ENCODE peak calls at places on chromosomes 13 and 19, in ten cellular contexts. One of them, this sample, is unnamed.
A peak's percentile ranks its signal among the peaks of the same experiment; 100 is the strongest.

GRCh38 chr13:97492257-97492656 is 58.3 kb downstream of the RAP2A start:
- DNase-seq in astrocyte of the cerebellum: no peak
- DNase-seq in type B pancreatic cell: no peak
- DNase-seq in IMR-90: no peak
- DNase-seq in neural crest cell: no peak
- DNase-seq in mesothelial cell of epicardium: no peak
- DNase-seq in epithelial cell of esophagus: peak; percentile 42
- DNase-seq in left ventricle myocardium inferior: no peak
- DNase-seq in progenitor cell of endocrine pancreas: no peak
- DNase-seq in AG09309: no peak
- DNase-seq in this sample: no peak

GRCh38 chr19:2659856-2660432 is 42.5 kb downstream of the GNG7 start:
- DNase-seq in astrocyte of the cerebellum: no peak
- DNase-seq in progenitor cell of endocrine pancreas: no peak
- DNase-seq in type B pancreatic cell: no peak
- DNase-seq in epithelial cell of esophagus: no peak
- DNase-seq in IMR-90: no peak
- DNase-seq in neural crest cell: no peak
- DNase-seq in left ventricle myocardium inferior: no peak
- DNase-seq in mesothelial cell of epicardium: no peak
- DNase-seq in AG09309: no peak
- DNase-seq in this sample: peak; percentile 4

GRCh38 chr13:43355774-43356173 is 332.4 kb downstream of the DNAJC15 start:
- DNase-seq in IMR-90: no peak
- DNase-seq in mesothelial cell of epicardium: no peak
- DNase-seq in AG09309: no peak
- DNase-seq in left ventricle myocardium inferior: no peak
- DNase-seq in epithelial cell of esophagus: no peak
- DNase-seq in progenitor cell of endocrine pancreas: no peak
- DNase-seq in type B pancreatic cell: no peak
- DNase-seq in astrocyte of the cerebellum: no peak
- DNase-seq in neural crest cell: no peak
- DNase-seq in this sample: no peak

GRCh38 chr13:93244141-93244917 is 17.7 kb downstream of the GPC6 start:
- DNase-seq in mesothelial cell of epicardium: no peak
- DNase-seq in epithelial cell of esophagus: peak; percentile 33
- DNase-seq in type B pancreatic cell: no peak
- DNase-seq in neural crest cell: no peak
- DNase-seq in IMR-90: peak; percentile 67
- DNase-seq in left ventricle myocardium inferior: no peak
- DNase-seq in astrocyte of the cerebellum: no peak
- DNase-seq in progenitor cell of endocrine pancreas: no peak
- DNase-seq in AG09309: no peak
- DNase-seq in this sample: no peak

GRCh38 chr13:106464076-106464475 is 71.4 kb downstream of the EFNB2 start:
- DNase-seq in astrocyte of the cerebellum: peak; percentile 93
- DNase-seq in neural crest cell: no peak
- DNase-seq in progenitor cell of endocrine pancreas: no peak
- DNase-seq in epithelial cell of esophagus: no peak
- DNase-seq in type B pancreatic cell: no peak
- DNase-seq in left ventricle myocardium inferior: no peak
- DNase-seq in IMR-90: no peak
- DNase-seq in AG09309: peak; percentile 82
- DNase-seq in mesothelial cell of epicardium: no peak
- DNase-seq in this sample: no peak

GRCh38 chr19:16068696-16069259 is 7.5 kb upstream of the TPM4 start:
- DNase-seq in epithelial cell of esophagus: no peak
- DNase-seq in progenitor cell of endocrine pancreas: no peak
- DNase-seq in AG09309: no peak
- DNase-seq in type B pancreatic cell: no peak
- DNase-seq in IMR-90: no peak
- DNase-seq in neural crest cell: no peak
- DNase-seq in left ventricle myocardium inferior: no peak
- DNase-seq in astrocyte of the cerebellum: no peak
- DNase-seq in mesothelial cell of epicardium: no peak
- DNase-seq in this sample: no peak

GRCh38 chr13:110390572-110390971 is 83.5 kb downstream of the COL4A2 start:
- DNase-seq in AG09309: no peak
- DNase-seq in neural crest cell: no peak
- DNase-seq in left ventricle myocardium inferior: no peak
- DNase-seq in astrocyte of the cerebellum: no peak
- DNase-seq in IMR-90: peak; percentile 97
- DNase-seq in type B pancreatic cell: no peak
- DNase-seq in progenitor cell of endocrine pancreas: no peak
- DNase-seq in mesothelial cell of epicardium: no peak
- DNase-seq in epithelial cell of esophagus: peak; percentile 87
- DNase-seq in this sample: peak; percentile 97

GRCh38 chr19:55640043-55640576 is 692 bp upstream of the ZNF580 start:
- DNase-seq in AG09309: no peak
- DNase-seq in epithelial cell of esophagus: peak; percentile 81
- DNase-seq in left ventricle myocardium inferior: peak; percentile 65
- DNase-seq in neural crest cell: no peak
- DNase-seq in type B pancreatic cell: peak; percentile 71
- DNase-seq in astrocyte of the cerebellum: no peak
- DNase-seq in progenitor cell of endocrine pancreas: no peak
- DNase-seq in IMR-90: peak; percentile 68
- DNase-seq in mesothelial cell of epicardium: no peak
- DNase-seq in this sample: peak; percentile 41

GRCh38 chr13:37014609-37015008 is 14.0 kb downstream of the EXOSC8 start:
- DNase-seq in IMR-90: peak; percentile 72
- DNase-seq in AG09309: no peak
- DNase-seq in neural crest cell: no peak
- DNase-seq in mesothelial cell of epicardium: no peak
- DNase-seq in type B pancreatic cell: no peak
- DNase-seq in epithelial cell of esophagus: no peak
- DNase-seq in progenitor cell of endocrine pancreas: no peak
- DNase-seq in astrocyte of the cerebellum: no peak
- DNase-seq in left ventricle myocardium inferior: no peak
- DNase-seq in this sample: no peak

GRCh38 chr13:65613004-65613403 is 1617.1 kb downstream of the PCDH9 start:
- DNase-seq in mesothelial cell of epicardium: no peak
- DNase-seq in AG09309: no peak
- DNase-seq in neural crest cell: no peak
- DNase-seq in progenitor cell of endocrine pancreas: no peak
- DNase-seq in IMR-90: no peak
- DNase-seq in type B pancreatic cell: no peak
- DNase-seq in left ventricle myocardium inferior: no peak
- DNase-seq in epithelial cell of esophagus: peak; percentile 4
- DNase-seq in astrocyte of the cerebellum: no peak
- DNase-seq in this sample: no peak

GRCh38 chr13:69524459-69525155 is 583.0 kb upstream of the ATXN8OS start:
- DNase-seq in IMR-90: no peak
- DNase-seq in neural crest cell: no peak
- DNase-seq in progenitor cell of endocrine pancreas: no peak
- DNase-seq in type B pancreatic cell: no peak
- DNase-seq in astrocyte of the cerebellum: peak; percentile 1
- DNase-seq in epithelial cell of esophagus: peak; percentile 4
- DNase-seq in left ventricle myocardium inferior: no peak
- DNase-seq in mesothelial cell of epicardium: no peak
- DNase-seq in AG09309: no peak
- DNase-seq in this sample: no peak
- TF ChIP-seq CTCF in IMR-90: peak; percentile 13
- TF ChIP-seq CTCF in neural crest cell: peak; percentile 70
- TF ChIP-seq CTCF in progenitor cell of endocrine pancreas: peak; percentile 67
- TF ChIP-seq CTCF in type B pancreatic cell: peak; percentile 75
- TF ChIP-seq CTCF in astrocyte of the cerebellum: no peak
- TF ChIP-seq CTCF in epithelial cell of esophagus: peak; percentile 3
- TF ChIP-seq CTCF in left ventricle myocardium inferior: peak; percentile 11
- TF ChIP-seq CTCF in mesothelial cell of epicardium: peak; percentile 82
- TF ChIP-seq CTCF in AG09309: no peak
- TF ChIP-seq CTCF in this sample: peak; percentile 31

GRCh38 chr13:20186771-20187170 is 6.0 kb downstream of the GJB2 start:
- DNase-seq in AG09309: no peak
- DNase-seq in progenitor cell of endocrine pancreas: no peak
- DNase-seq in epithelial cell of esophagus: no peak
- DNase-seq in left ventricle myocardium inferior: no peak
- DNase-seq in mesothelial cell of epicardium: no peak
- DNase-seq in neural crest cell: no peak
- DNase-seq in IMR-90: no peak
- DNase-seq in astrocyte of the cerebellum: no peak
- DNase-seq in type B pancreatic cell: no peak
- DNase-seq in this sample: no peak

GRCh38 chr13:20181180-20181579 is 11.6 kb downstream of the GJB2 start:
- DNase-seq in epithelial cell of esophagus: no peak
- DNase-seq in AG09309: no peak
- DNase-seq in progenitor cell of endocrine pancreas: no peak
- DNase-seq in left ventricle myocardium inferior: no peak
- DNase-seq in neural crest cell: no peak
- DNase-seq in type B pancreatic cell: no peak
- DNase-seq in astrocyte of the cerebellum: no peak
- DNase-seq in IMR-90: no peak
- DNase-seq in mesothelial cell of epicardium: no peak
- DNase-seq in this sample: no peak

GRCh38 chr13:20178156-20178555 is 14.6 kb downstream of the GJB2 start:
- DNase-seq in type B pancreatic cell: no peak
- DNase-seq in progenitor cell of endocrine pancreas: no peak
- DNase-seq in neural crest cell: no peak
- DNase-seq in AG09309: no peak
- DNase-seq in IMR-90: no peak
- DNase-seq in epithelial cell of esophagus: peak; percentile 73
- DNase-seq in astrocyte of the cerebellum: no peak
- DNase-seq in left ventricle myocardium inferior: no peak
- DNase-seq in mesothelial cell of epicardium: no peak
- DNase-seq in this sample: no peak

GRCh38 chr13:20185657-20186056 is 7.1 kb downstream of the GJB2 start:
- DNase-seq in left ventricle myocardium inferior: no peak
- DNase-seq in epithelial cell of esophagus: no peak
- DNase-seq in neural crest cell: no peak
- DNase-seq in mesothelial cell of epicardium: no peak
- DNase-seq in IMR-90: no peak
- DNase-seq in progenitor cell of endocrine pancreas: no peak
- DNase-seq in AG09309: no peak
- DNase-seq in type B pancreatic cell: no peak
- DNase-seq in astrocyte of the cerebellum: no peak
- DNase-seq in this sample: no peak

GRCh38 chr13:20182231-20182846 is 10.4 kb downstream of the GJB2 start:
- DNase-seq in AG09309: peak; percentile 35
- DNase-seq in type B pancreatic cell: no peak
- DNase-seq in epithelial cell of esophagus: peak; percentile 81
- DNase-seq in IMR-90: peak; percentile 80
- DNase-seq in left ventricle myocardium inferior: no peak
- DNase-seq in neural crest cell: peak; percentile 37
- DNase-seq in progenitor cell of endocrine pancreas: no peak
- DNase-seq in mesothelial cell of epicardium: no peak
- DNase-seq in astrocyte of the cerebellum: peak; percentile 72
- DNase-seq in this sample: no peak
- TF ChIP-seq CTCF in AG09309: peak; percentile 90
- TF ChIP-seq CTCF in type B pancreatic cell: peak; percentile 90
- TF ChIP-seq CTCF in epithelial cell of esophagus: peak; percentile 98
- TF ChIP-seq CTCF in IMR-90: peak; percentile 79
- TF ChIP-seq CTCF in left ventricle myocardium inferior: peak; percentile 90
- TF ChIP-seq CTCF in neural crest cell: peak; percentile 85
- TF ChIP-seq CTCF in progenitor cell of endocrine pancreas: peak; percentile 82
- TF ChIP-seq CTCF in mesothelial cell of epicardium: peak; percentile 55
- TF ChIP-seq CTCF in astrocyte of the cerebellum: peak; percentile 92
- TF ChIP-seq CTCF in this sample: peak; percentile 93

GRCh38 chr19:49362926-49363264 is 679 bp upstream of the TEAD2 start:
- DNase-seq in mesothelial cell of epicardium: peak; percentile 44
- DNase-seq in IMR-90: peak; percentile 45
- DNase-seq in type B pancreatic cell: no peak
- DNase-seq in epithelial cell of esophagus: no peak
- DNase-seq in neural crest cell: no peak
- DNase-seq in astrocyte of the cerebellum: no peak
- DNase-seq in AG09309: no peak
- DNase-seq in progenitor cell of endocrine pancreas: no peak
- DNase-seq in left ventricle myocardium inferior: peak; percentile 59
- DNase-seq in this sample: no peak

GRCh38 chr19:49364083-49364687 is 508 bp downstream of the DKKL1 start:
- DNase-seq in IMR-90: no peak
- DNase-seq in AG09309: no peak
- DNase-seq in neural crest cell: no peak
- DNase-seq in epithelial cell of esophagus: no peak
- DNase-seq in left ventricle myocardium inferior: no peak
- DNase-seq in mesothelial cell of epicardium: no peak
- DNase-seq in astrocyte of the cerebellum: no peak
- DNase-seq in type B pancreatic cell: no peak
- DNase-seq in progenitor cell of endocrine pancreas: no peak
- DNase-seq in this sample: no peak

GRCh38 chr19:49361438-49362047 is 673 bp downstream of the TEAD2 start:
- DNase-seq in left ventricle myocardium inferior: peak; percentile 85
- DNase-seq in AG09309: peak; percentile 16
- DNase-seq in epithelial cell of esophagus: peak; percentile 62
- DNase-seq in progenitor cell of endocrine pancreas: peak; percentile 68
- DNase-seq in type B pancreatic cell: peak; percentile 86
- DNase-seq in mesothelial cell of epicardium: peak; percentile 75
- DNase-seq in astrocyte of the cerebellum: peak; percentile 53
- DNase-seq in IMR-90: peak; percentile 80
- DNase-seq in neural crest cell: peak; percentile 57
- DNase-seq in this sample: peak; percentile 39

GRCh38 chr19:49362048-49362925 is at the start of gene TEAD2:
- DNase-seq in AG09309: no peak
- DNase-seq in progenitor cell of endocrine pancreas: peak; percentile 61
- DNase-seq in IMR-90: peak; percentile 47
- DNase-seq in left ventricle myocardium inferior: peak; percentile 86
- DNase-seq in type B pancreatic cell: peak; percentile 82
- DNase-seq in epithelial cell of esophagus: peak; percentile 54
- DNase-seq in astrocyte of the cerebellum: no peak
- DNase-seq in neural crest cell: peak; percentile 61
- DNase-seq in mesothelial cell of epicardium: peak; percentile 59
- DNase-seq in this sample: no peak

DNA sequence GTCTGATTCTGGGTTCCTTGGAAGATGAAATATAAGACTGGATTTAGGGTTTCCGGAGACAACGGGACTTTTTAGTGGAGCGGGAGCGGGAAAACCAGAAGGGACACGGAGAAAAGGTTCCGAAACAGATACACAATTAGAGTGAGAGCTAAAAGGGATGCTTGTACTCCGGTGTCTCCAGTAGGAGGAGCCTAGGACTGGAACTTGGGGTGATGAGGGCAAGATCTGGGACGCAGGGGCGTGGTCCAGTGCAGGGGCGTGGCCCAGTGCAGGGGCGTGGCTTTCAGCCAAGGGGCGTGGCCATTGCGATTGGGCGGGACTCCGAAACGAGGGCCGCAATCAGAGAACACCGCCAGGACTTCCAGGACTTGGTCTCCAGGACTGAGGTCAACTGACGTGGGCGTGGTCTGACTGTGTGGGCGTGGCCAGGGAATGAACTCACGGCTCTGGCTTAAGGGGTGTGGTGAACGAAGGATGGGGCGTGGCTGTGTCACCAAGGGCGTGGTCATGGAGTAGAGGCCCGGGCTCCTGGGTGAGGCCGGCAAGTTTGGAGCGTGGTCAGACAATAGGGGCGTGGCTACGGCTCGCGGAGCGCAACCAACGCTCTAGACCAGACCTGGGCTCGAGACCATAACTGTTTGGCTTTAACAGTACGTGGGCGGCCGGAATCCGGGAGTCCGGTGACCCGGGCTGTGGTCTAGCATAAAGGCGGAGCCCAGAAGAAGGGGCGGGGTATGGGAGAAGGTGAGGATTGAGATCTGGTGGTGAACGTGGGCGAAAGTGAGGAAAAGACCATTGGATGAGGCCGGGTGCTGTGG is at the start of gene DKKL1:
- DNase-seq in type B pancreatic cell: peak; percentile 99
- DNase-seq in neural crest cell: peak; percentile 100
- DNase-seq in mesothelial cell of epicardium: peak; percentile 90
- DNase-seq in IMR-90: peak; percentile 99
- DNase-seq in progenitor cell of endocrine pancreas: peak; percentile 99
- DNase-seq in AG09309: peak; percentile 68
- DNase-seq in astrocyte of the cerebellum: peak; percentile 97
- DNase-seq in left ventricle myocardium inferior: peak; percentile 99
- DNase-seq in epithelial cell of esophagus: peak; percentile 99
- DNase-seq in this sample: peak; percentile 91
- TF ChIP-seq CTCF in type B pancreatic cell: no peak
- TF ChIP-seq CTCF in neural crest cell: peak; percentile 22
- TF ChIP-seq CTCF in mesothelial cell of epicardium: peak; percentile 14
- TF ChIP-seq CTCF in IMR-90: peak; percentile 31
- TF ChIP-seq CTCF in progenitor cell of endocrine pancreas: no peak
- TF ChIP-seq CTCF in AG09309: peak; percentile 29
- TF ChIP-seq CTCF in astrocyte of the cerebellum: peak; percentile 18
- TF ChIP-seq CTCF in left ventricle myocardium inferior: peak; percentile 32
- TF ChIP-seq CTCF in epithelial cell of esophagus: peak; percentile 42
- TF ChIP-seq CTCF in this sample: peak; percentile 22

GRCh38 chr19:4199699-4200293 is 17.3 kb downstream of the ANKRD24 start:
- DNase-seq in AG09309: no peak
- DNase-seq in epithelial cell of esophagus: no peak
- DNase-seq in type B pancreatic cell: no peak
- DNase-seq in progenitor cell of endocrine pancreas: no peak
- DNase-seq in neural crest cell: no peak
- DNase-seq in left ventricle myocardium inferior: no peak
- DNase-seq in IMR-90: no peak
- DNase-seq in mesothelial cell of epicardium: no peak
- DNase-seq in astrocyte of the cerebellum: no peak
- DNase-seq in this sample: no peak
- TF ChIP-seq CTCF in AG09309: no peak
- TF ChIP-seq CTCF in epithelial cell of esophagus: no peak
- TF ChIP-seq CTCF in type B pancreatic cell: peak; percentile 19
- TF ChIP-seq CTCF in progenitor cell of endocrine pancreas: peak; percentile 51
- TF ChIP-seq CTCF in neural crest cell: peak; percentile 30
- TF ChIP-seq CTCF in left ventricle myocardium inferior: no peak
- TF ChIP-seq CTCF in IMR-90: no peak
- TF ChIP-seq CTCF in mesothelial cell of epicardium: peak; percentile 28
- TF ChIP-seq CTCF in astrocyte of the cerebellum: no peak
- TF ChIP-seq CTCF in this sample: no peak

This sample was measured in retinal pigment epithelial cell.